ENCODE peak calls at places on chromosomes 12 and 14, in eight cellular contexts. F is tibial nerve, W is fibroblast of mammary gland, K is C1 segment of cervical spinal cord, Q is NCI-H510A treated with DMSO at 0.1 percent for 48 hours, X is colonic mucosa, R is A172, T is natural killer cell. B is an unnamed sample.
A peak's percentile ranks its signal among the peaks of the same experiment; 100 is the strongest.

GRCh38 chr14:50064993-50065392 is 51.4 kb downstream of the VCPKMT start:
- DNase-seq in F (no peak), W (peak; percentile 78), K (peak; percentile 22), Q (no peak), X (peak; percentile 64), R (no peak), T (peak; percentile 52), B (no peak)

GRCh38 chr12:68559246-68559645 is 51.5 kb upstream of the RAP1B start:
- DNase-seq in F (no peak), W (peak; percentile 20), K (no peak), Q (no peak), X (no peak), R (peak; percentile 41), T (no peak), B (no peak)

GRCh38 chr14:75610839-75611238 is 32.4 kb downstream of the FLVCR2 start:
- DNase-seq in F (no peak), W (peak; percentile 36), K (no peak), Q (no peak), X (no peak), R (no peak), T (no peak), B (no peak)

GRCh38 chr12:11703378-11703777 is 53.9 kb downstream of the ETV6 start:
- DNase-seq in F (no peak), W (no peak), K (no peak), Q (no peak), X (no peak), R (no peak), T (no peak), B (no peak)

GRCh38 chr12:94141004-94141764 is 7.2 kb upstream of the PLXNC1 start:
- DNase-seq in F (no peak), W (no peak), K (no peak), Q (no peak), X (no peak), R (no peak), T (no peak), B (no peak)

GRCh38 chr12:989051-989450 is 2.0 kb upstream of the ERC1 start:
- DNase-seq in F (no peak), W (no peak), K (no peak), Q (no peak), X (no peak), R (no peak), T (no peak), B (no peak)

GRCh38 chr14:53955671-53956426 is 776 bp downstream of the BMP4 start:
- DNase-seq in F (no peak), W (no peak), K (no peak), Q (no peak), X (peak; percentile 75), R (no peak), T (no peak), B (no peak)

GRCh38 chr14:66008631-66009030 is 477.5 kb upstream of the CCDC196 start:
- DNase-seq in F (no peak), W (no peak), K (no peak), Q (no peak), X (no peak), R (no peak), T (no peak), B (no peak)

GRCh38 chr14:104875811-104876210 is 10.7 kb downstream of the CEP170B start:
- DNase-seq in F (no peak), W (no peak), K (no peak), Q (no peak), X (no peak), R (no peak), T (no peak), B (no peak)

GRCh38 chr12:11684811-11685210 is 35.3 kb downstream of the ETV6 start:
- DNase-seq in F (no peak), W (no peak), K (no peak), Q (no peak), X (no peak), R (no peak), T (no peak), B (no peak)

GRCh38 chr14:61678966-61679365 is 16.3 kb upstream of the HIF1A start:
- DNase-seq in F (no peak), W (no peak), K (no peak), Q (no peak), X (no peak), R (no peak), T (no peak), B (no peak)

GRCh38 chr12:98635657-98636323 is 8.8 kb downstream of the IKBIP start:
- DNase-seq in F (no peak), W (peak; percentile 54), K (no peak), Q (peak; percentile 71), X (no peak), R (peak; percentile 78), T (no peak), B (peak; percentile 10)

GRCh38 chr12:11773889-11774677 is 124.6 kb downstream of the ETV6 start:
- DNase-seq in F (no peak), W (no peak), K (peak; percentile 33), Q (no peak), X (no peak), R (no peak), T (no peak), B (no peak)

GRCh38 chr12:113837059-113837458 is 129.1 kb downstream of the RBM19 start:
- DNase-seq in F (no peak), W (peak; percentile 20), K (no peak), Q (no peak), X (no peak), R (no peak), T (no peak), B (no peak)

GRCh38 chr12:109542014-109542413 is 31.3 kb downstream of the MMAB start:
- DNase-seq in F (no peak), W (peak; percentile 76), K (no peak), Q (no peak), X (no peak), R (peak; percentile 36), T (no peak), B (no peak)

GRCh38 chr12:58502236-58502635 is 418.1 kb downstream of the LRIG3 start:
- DNase-seq in F (no peak), W (peak; percentile 44), K (no peak), Q (peak; percentile 74), X (no peak), R (peak; percentile 27), T (no peak), B (peak; percentile 81)